ENCODE peak calls at places on chromosomes 16 and 17, in ten cellular contexts. R is NT2/D1, W is right lobe of liver, B is MM.1S, V is sigmoid colon, C is body of pancreas, G is DND-41, M is thoracic aorta, J is AG04450, X is uterus. F is an unnamed sample.

GRCh38 chr16:14491831-14492529 is 138.1 kb downstream of the PARN start:
- DNase-seq in R (no peak), W (no peak), B (no peak), V (no peak), C (no peak), G (no peak), M (no peak), J (no peak), X (no peak), F (no peak)

GRCh38 chr16:23949630-23950290 is 114.0 kb downstream of the PRKCB start:
- DNase-seq in R (no peak), W (peak; percentile 39), B (no peak), V (no peak), C (no peak), G (peak; percentile 92), M (no peak), J (no peak), X (no peak), F (no peak)

GRCh38 chr17:63698381-63698885 is 1.5 kb downstream of the LIMD2 start:
- DNase-seq in R (no peak), W (no peak), B (peak; percentile 8), V (no peak), C (no peak), G (peak; percentile 30), M (no peak), J (no peak), X (no peak), F (peak; percentile 30)

GRCh38 chr16:16118337-16118736 is 105.0 kb downstream of the ABCC6 start:
- DNase-seq in R (no peak), W (no peak), B (no peak), V (no peak), C (no peak), G (no peak), M (no peak), J (no peak), X (no peak), F (no peak)

GRCh38 chr17:73232587-73233373 is 28.9 kb downstream of the CPSF4L start:
- DNase-seq in R (peak; percentile 27), W (peak; percentile 39), B (peak; percentile 53), V (peak; percentile 70), C (peak; percentile 50), G (no peak), M (no peak), J (no peak), X (no peak), F (peak; percentile 27)

GRCh38 chr17:76824103-76824502 is 44.1 kb upstream of the MGAT5B start:
- DNase-seq in R (no peak), W (no peak), B (no peak), V (no peak), C (no peak), G (no peak), M (no peak), J (no peak), X (no peak), F (no peak)

GRCh38 chr16:10391339-10391738 is 5.5 kb downstream of the ATF7IP2 start:
- DNase-seq in R (no peak), W (no peak), B (no peak), V (no peak), C (no peak), G (no peak), M (no peak), J (no peak), X (no peak), F (no peak)

GRCh38 chr16:75589301-75589700 is 23.1 kb downstream of the GABARAPL2 start:
- DNase-seq in R (no peak), W (no peak), B (no peak), V (no peak), C (no peak), G (no peak), M (no peak), J (no peak), X (no peak), F (no peak)

GRCh38 chr17:30961213-30962188 is 9.3 kb upstream of the RNF135 start:
- DNase-seq in R (no peak), W (no peak), B (peak; percentile 75), V (no peak), C (no peak), G (no peak), M (no peak), J (no peak), X (no peak), F (no peak)

GRCh38 chr16:53775821-53776431 is 72.0 kb downstream of the FTO start:
- DNase-seq in R (peak; percentile 11), W (peak; percentile 29), B (no peak), V (no peak), C (peak; percentile 28), G (no peak), M (peak; percentile 12), J (peak; percentile 81), X (peak; percentile 44), F (peak; percentile 53)

GRCh38 chr17:72338847-72339790 is 218.3 kb downstream of the SOX9 start:
- DNase-seq in R (peak; percentile 20), W (no peak), B (no peak), V (no peak), C (peak; percentile 50), G (no peak), M (no peak), J (peak; percentile 86), X (no peak), F (no peak)

GRCh38 chr16:53865492-53865863 is 161.5 kb downstream of the FTO start:
- DNase-seq in R (peak; percentile 32), W (no peak), B (no peak), V (no peak), C (no peak), G (no peak), M (no peak), J (no peak), X (no peak), F (peak; percentile 3)

GRCh38 chr16:68113059-68113757 is 28.0 kb downstream of the NFATC3 start:
- DNase-seq in R (no peak), W (no peak), B (no peak), V (no peak), C (no peak), G (no peak), M (no peak), J (no peak), X (no peak), F (no peak)

GRCh38 chr16:68113765-68114240 is 28.6 kb downstream of the NFATC3 start:
- DNase-seq in R (no peak), W (no peak), B (no peak), V (no peak), C (no peak), G (no peak), M (no peak), J (no peak), X (no peak), F (no peak)

GRCh38 chr16:68116256-68116853 is 31.2 kb downstream of the NFATC3 start:
- DNase-seq in R (no peak), W (no peak), B (peak; percentile 10), V (no peak), C (no peak), G (no peak), M (no peak), J (no peak), X (no peak), F (no peak)

GRCh38 chr16:68115851-68116250 is 30.7 kb downstream of the NFATC3 start:
- DNase-seq in R (no peak), W (no peak), B (no peak), V (no peak), C (no peak), G (no peak), M (no peak), J (no peak), X (no peak), F (no peak)

GRCh38 chr16:68111379-68111778 is 26.2 kb downstream of the NFATC3 start:
- DNase-seq in R (no peak), W (no peak), B (no peak), V (no peak), C (no peak), G (no peak), M (no peak), J (no peak), X (no peak), F (no peak)
- H3K9me3 ChIP-seq in R (peaks cover 21% of the 10 kb centered on the region), W (no peaks in the 10 kb centered on the region), B (no peaks in the 10 kb centered on the region), V (no peaks in the 10 kb centered on the region), C (no peaks in the 10 kb centered on the region), G (peaks cover 5% of the 10 kb centered on the region), M (no peaks in the 10 kb centered on the region), J (peaks cover 7% of the 10 kb centered on the region), X (no peaks in the 10 kb centered on the region), F (peaks cover 17% of the 10 kb centered on the region)

DNA sequence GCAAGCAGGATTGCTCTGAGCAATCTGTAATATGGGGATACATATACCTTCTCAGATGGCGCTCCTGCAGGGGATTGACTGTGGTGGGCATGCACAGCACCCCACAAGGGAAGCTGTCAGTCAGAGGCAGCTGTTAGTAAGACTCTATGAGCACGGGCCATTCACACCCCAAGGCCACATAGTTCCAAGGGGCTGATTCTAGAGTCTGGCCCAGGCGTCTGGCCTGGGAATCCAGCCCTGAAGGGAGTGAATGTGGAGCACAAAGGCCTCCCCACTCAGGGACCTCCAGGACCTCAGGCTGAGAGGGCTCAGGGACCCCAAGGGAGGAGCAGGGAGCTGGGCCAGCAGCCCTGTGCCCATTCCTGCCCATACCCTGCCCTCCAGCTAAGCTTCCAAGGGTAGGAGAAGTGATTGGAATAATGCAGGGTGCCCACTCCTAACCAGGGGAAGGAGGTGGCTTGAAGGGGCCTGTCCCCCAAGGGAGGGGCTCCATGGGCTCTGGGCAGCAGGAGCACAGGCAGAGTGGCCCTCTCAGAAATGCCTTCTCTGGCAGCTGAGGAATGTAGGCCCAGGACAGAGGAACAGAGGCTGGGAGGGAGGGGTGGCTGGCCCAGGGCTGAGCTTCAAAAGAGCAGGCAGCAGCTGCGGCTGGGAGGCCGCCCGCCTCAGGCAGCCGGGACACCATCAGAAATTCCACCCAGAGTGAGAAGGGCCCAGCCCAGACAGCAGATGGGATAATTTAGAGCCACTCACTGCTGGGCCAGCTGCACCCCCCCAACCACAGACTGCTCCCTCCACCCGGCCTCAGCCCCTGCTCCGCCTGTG is 48.9 kb upstream of the MRPS23 start:
- DNase-seq in R (no peak), W (no peak), B (no peak), V (peak; percentile 89), C (peak; percentile 45), G (no peak), M (no peak), J (no peak), X (peak; percentile 73), F (peak; percentile 28)
- H3K9me3 ChIP-seq in R (no peaks in the 10 kb centered on the region), W (no peaks in the 10 kb centered on the region), B (no peaks in the 10 kb centered on the region), V (no peaks in the 10 kb centered on the region), C (no peaks in the 10 kb centered on the region), G (no peaks in the 10 kb centered on the region), M (no peaks in the 10 kb centered on the region), J (no peaks in the 10 kb centered on the region), X (no peaks in the 10 kb centered on the region), F (no peaks in the 10 kb centered on the region)

GRCh38 chr17:69879576-69879975 is 195.4 kb upstream of the KCNJ16 start:
- DNase-seq in R (no peak), W (no peak), B (no peak), V (no peak), C (no peak), G (no peak), M (no peak), J (no peak), X (no peak), F (no peak)
- H3K9me3 ChIP-seq in R (no peaks in the 10 kb centered on the region), W (no peaks in the 10 kb centered on the region), B (no peaks in the 10 kb centered on the region), V (no peaks in the 10 kb centered on the region), C (no peaks in the 10 kb centered on the region), G (no peaks in the 10 kb centered on the region), M (no peaks in the 10 kb centered on the region), J (no peaks in the 10 kb centered on the region), X (no peaks in the 10 kb centered on the region), F (no peaks in the 10 kb centered on the region)

DNA sequence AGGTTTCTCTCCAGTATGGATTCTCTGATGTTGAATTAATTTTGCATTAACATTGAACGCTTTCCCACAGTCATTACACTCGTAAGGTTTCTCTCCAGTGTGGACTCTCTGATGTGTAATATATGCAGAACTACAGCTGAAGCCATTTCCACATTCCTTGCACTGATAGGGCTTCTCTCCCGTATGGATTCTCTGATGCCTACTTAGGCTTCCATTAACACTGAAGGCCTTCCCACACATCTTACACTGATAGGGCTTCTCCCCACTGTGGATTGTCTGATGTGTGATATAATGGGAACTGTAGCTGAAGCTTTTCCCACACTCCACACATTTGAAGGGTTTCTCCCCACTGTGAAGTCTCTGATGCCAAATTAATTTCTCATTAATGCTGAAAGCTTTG is 7.2 kb upstream of the TLE7 start:
- DNase-seq in R (no peak), W (no peak), B (no peak), V (no peak), C (no peak), G (no peak), M (no peak), J (no peak), X (no peak), F (no peak)
- H3K9me3 ChIP-seq in R (peaks cover 82% of the 10 kb centered on the region), W (peaks cover 42% of the 10 kb centered on the region), B (no peaks in the 10 kb centered on the region), V (peaks cover 66% of the 10 kb centered on the region), C (peaks cover 65% of the 10 kb centered on the region), G (peaks cover 31% of the 10 kb centered on the region), M (peaks cover 92% of the 10 kb centered on the region), J (peaks cover 70% of the 10 kb centered on the region), X (peaks cover 93% of the 10 kb centered on the region), F (peaks cover 16% of the 10 kb centered on the region)

F was measured in HAP-1.